ENCODE peak calls at places on chromosomes 6 and 20, in nine cellular contexts. J, R, U, X, G, K, F, B and W are unnamed samples.

GRCh38 chr20:58714340-58714922 is 21.8 kb downstream of the NPEPL1 start:
- DNase-seq in J (no peak), R (no peak), U (no peak), X (no peak), G (no peak), K (no peak), F (no peak), B (no peak), W (peak)

GRCh38 chr6:124434416-124434815 is 527.8 kb upstream of the RNF217 start:
- DNase-seq in J (no peak), R (no peak), U (no peak), X (no peak), G (no peak), K (no peak), F (no peak), B (no peak), W (no peak)

GRCh38 chr6:144110210-144110609 is 14.8 kb upstream of the SF3B5 start:
- DNase-seq in J (no peak), R (no peak), U (no peak), X (no peak), G (no peak), K (no peak), F (no peak), B (no peak), W (no peak)

GRCh38 chr20:58223358-58223941 is 5.0 kb downstream of the ANKRD60 start:
- DNase-seq in J (no peak), R (no peak), U (no peak), X (no peak), G (no peak), K (no peak), F (no peak), B (no peak), W (no peak)

GRCh38 chr6:163867518-163868292 is 453.2 kb downstream of the QKI start:
- DNase-seq in J (no peak), R (no peak), U (no peak), X (no peak), G (no peak), K (no peak), F (no peak), B (no peak), W (no peak)

GRCh38 chr20:47146703-47147102 is 209.8 kb downstream of the ZMYND8 start:
- DNase-seq in J (no peak), R (no peak), U (no peak), X (no peak), G (peak), K (no peak), F (peak), B (no peak), W (no peak)

GRCh38 chr20:41329435-41330342 is 10.9 kb upstream of the LPIN3 start:
- DNase-seq in J (no peak), R (no peak), U (peak), X (no peak), G (peak), K (peak), F (peak), B (no peak), W (peak)

GRCh38 chr6:108592371-108593337 is 31.9 kb downstream of the FOXO3 start:
- DNase-seq in J (no peak), R (peak), U (peak), X (peak), G (no peak), K (peak), F (peak), B (no peak), W (no peak)

GRCh38 chr6:140445474-140446004 is 1071.1 kb upstream of the CITED2 start:
- DNase-seq in J (no peak), R (no peak), U (no peak), X (no peak), G (peak), K (no peak), F (peak), B (no peak), W (no peak)

GRCh38 chr6:129786548-129786947 is 74.6 kb downstream of the TMEM244 start:
- DNase-seq in J (no peak), R (no peak), U (no peak), X (no peak), G (no peak), K (no peak), F (peak), B (no peak), W (no peak)

GRCh38 chr6:80331522-80331921 is 225.1 kb downstream of the BCKDHB start:
- DNase-seq in J (no peak), R (peak), U (no peak), X (peak), G (no peak), K (no peak), F (no peak), B (peak), W (no peak)

GRCh38 chr6:16318538-16318937 is 80.2 kb downstream of the GMPR start:
- DNase-seq in J (no peak), R (no peak), U (no peak), X (no peak), G (no peak), K (no peak), F (peak), B (no peak), W (no peak)

GRCh38 chr6:53983301-53983700 is 127.9 kb upstream of the MLIP start:
- DNase-seq in J (no peak), R (no peak), U (no peak), X (no peak), G (no peak), K (no peak), F (no peak), B (no peak), W (no peak)

GRCh38 chr6:28863607-28864320 is 60.0 kb downstream of the TRIM27 start:
- DNase-seq in J (peak), R (peak), U (peak), X (peak), G (peak), K (peak), F (peak), B (peak), W (peak)

GRCh38 chr6:149864578-149865535 is 698 bp upstream of the LRP11 start:
- DNase-seq in J (no peak), R (no peak), U (peak), X (peak), G (peak), K (peak), F (peak), B (peak), W (peak)

GRCh38 chr6:139973602-139974373 is 599.3 kb upstream of the CITED2 start:
- DNase-seq in J (no peak), R (no peak), U (no peak), X (no peak), G (peak), K (no peak), F (peak), B (no peak), W (no peak)

GRCh38 chr6:36351152-36351571 is 14.5 kb upstream of the BNIP5 start:
- DNase-seq in J (no peak), R (no peak), U (no peak), X (no peak), G (no peak), K (no peak), F (no peak), B (no peak), W (no peak)

GRCh38 chr6:16061833-16062232 is 67.1 kb upstream of the MYLIP start:
- DNase-seq in J (no peak), R (no peak), U (no peak), X (no peak), G (no peak), K (no peak), F (peak), B (no peak), W (no peak)

GRCh38 chr6:46022110-46022948 is 6.7 kb upstream of the CLIC5 start:
- DNase-seq in J (no peak), R (no peak), U (no peak), X (no peak), G (no peak), K (no peak), F (no peak), B (no peak), W (no peak)

GRCh38 chr6:37103169-37104039 is 66.5 kb upstream of the PIM1 start:
- DNase-seq in J (no peak), R (peak), U (no peak), X (peak), G (no peak), K (no peak), F (peak), B (peak), W (no peak)

GRCh38 chr6:116631379-116631990 is 15.2 kb downstream of the RSPH4A start:
- DNase-seq in J (no peak), R (no peak), U (peak), X (peak), G (no peak), K (peak), F (no peak), B (peak), W (peak)

GRCh38 chr6:106894978-106895702 is 79.4 kb downstream of the CD24 start:
- DNase-seq in J (no peak), R (no peak), U (no peak), X (no peak), G (no peak), K (no peak), F (peak), B (no peak), W (no peak)

GRCh38 chr20:56801991-56802740 is 173.1 kb downstream of the TFAP2C start:
- DNase-seq in J (no peak), R (no peak), U (no peak), X (no peak), G (peak), K (no peak), F (peak), B (no peak), W (no peak)

GRCh38 chr20:2302369-2302768 is 6.6 kb downstream of the TGM3 start:
- DNase-seq in J (no peak), R (no peak), U (no peak), X (no peak), G (no peak), K (no peak), F (no peak), B (no peak), W (no peak)

GRCh38 chr6:157946865-157947532 is 34.7 kb upstream of the SYNJ2 start:
- DNase-seq in J (no peak), R (no peak), U (no peak), X (peak), G (peak), K (peak), F (peak), B (no peak), W (peak)

GRCh38 chr6:140586426-140587061 is 1212.1 kb upstream of the CITED2 start:
- DNase-seq in J (no peak), R (peak), U (no peak), X (peak), G (no peak), K (no peak), F (no peak), B (peak), W (peak)

GRCh38 chr20:41889871-41890224 is 271.7 kb upstream of the CHD6 start:
- DNase-seq in J (no peak), R (no peak), U (no peak), X (no peak), G (no peak), K (no peak), F (no peak), B (no peak), W (no peak)

GRCh38 chr6:1771324-1771723 is 161.6 kb downstream of the FOXC1 start:
- DNase-seq in J (no peak), R (no peak), U (no peak), X (peak), G (no peak), K (no peak), F (peak), B (peak), W (no peak)

GRCh38 chr6:84618046-84618752 is 146.2 kb downstream of the TBX18 start:
- DNase-seq in J (no peak), R (no peak), U (no peak), X (no peak), G (no peak), K (no peak), F (peak), B (no peak), W (no peak)

GRCh38 chr6:11938285-11938890 is 73.7 kb upstream of the HIVEP1 start:
- DNase-seq in J (no peak), R (no peak), U (no peak), X (no peak), G (no peak), K (peak), F (peak), B (no peak), W (no peak)

GRCh38 chr20:25464501-25465204 is 57.2 kb downstream of the GINS1 start:
- DNase-seq in J (no peak), R (no peak), U (no peak), X (no peak), G (no peak), K (no peak), F (no peak), B (no peak), W (no peak)

GRCh38 chr6:47729019-47729418 is 30.6 kb downstream of the ADGRF4 start:
- DNase-seq in J (no peak), R (no peak), U (no peak), X (no peak), G (no peak), K (no peak), F (no peak), B (no peak), W (no peak)

GRCh38 chr20:25039697-25040437 is 18.1 kb downstream of the ACSS1 start:
- DNase-seq in J (peak), R (no peak), U (no peak), X (peak), G (no peak), K (no peak), F (peak), B (no peak), W (no peak)

GRCh38 chr20:46307139-46307998 is 929 bp downstream of the CDH22 start:
- DNase-seq in J (no peak), R (peak), U (peak), X (peak), G (peak), K (peak), F (peak), B (peak), W (peak)

GRCh38 chr6:50353603-50354002 is 303.9 kb upstream of the DEFB112 start:
- DNase-seq in J (no peak), R (no peak), U (no peak), X (no peak), G (no peak), K (no peak), F (no peak), B (no peak), W (no peak)

GRCh38 chr6:87407531-87407895 is 259 bp upstream of the CFAP206 start:
- DNase-seq in J (no peak), R (no peak), U (no peak), X (peak), G (peak), K (no peak), F (peak), B (peak), W (peak)